ENCODE peak calls at places on chromosomes 2 and 18, in nine cellular contexts. One of them, this sample, is unnamed.

GRCh38 chr2:100747551-100747950 is 72.4 kb upstream of the NPAS2 start:
- DNase-seq in NCI-H510A treated with DMSO at 0.1 percent for 48 hours: no peak
- DNase-seq in MV-4-11: no peak
- DNase-seq in glomerular endothelial cell: no peak
- DNase-seq in mucosa of descending colon: no peak
- DNase-seq in DND-41: no peak
- DNase-seq in RCC 7860: no peak
- DNase-seq in iris pigment epithelial cell: peak; percentile 62
- DNase-seq in foreskin keratinocyte: no peak
- DNase-seq in this sample: no peak

GRCh38 chr2:177118636-177119035 is 94.0 kb upstream of the HNRNPA3 start:
- DNase-seq in MV-4-11: no peak
- DNase-seq in NCI-H510A treated with DMSO at 0.1 percent for 48 hours: no peak
- DNase-seq in foreskin keratinocyte: peak; percentile 10
- DNase-seq in DND-41: no peak
- DNase-seq in iris pigment epithelial cell: no peak
- DNase-seq in mucosa of descending colon: no peak
- DNase-seq in glomerular endothelial cell: no peak
- DNase-seq in RCC 7860: no peak
- DNase-seq in this sample: no peak

GRCh38 chr18:25231327-25231691 is 120.7 kb downstream of the ZNF521 start:
- DNase-seq in foreskin keratinocyte: no peak
- DNase-seq in MV-4-11: no peak
- DNase-seq in RCC 7860: no peak
- DNase-seq in DND-41: no peak
- DNase-seq in glomerular endothelial cell: no peak
- DNase-seq in mucosa of descending colon: no peak
- DNase-seq in iris pigment epithelial cell: no peak
- DNase-seq in NCI-H510A treated with DMSO at 0.1 percent for 48 hours: no peak
- DNase-seq in this sample: no peak

GRCh38 chr2:156340818-156341481 is 8.4 kb upstream of the NR4A2 start:
- DNase-seq in mucosa of descending colon: no peak
- DNase-seq in glomerular endothelial cell: no peak
- DNase-seq in DND-41: no peak
- DNase-seq in RCC 7860: no peak
- DNase-seq in MV-4-11: peak; percentile 49
- DNase-seq in iris pigment epithelial cell: peak; percentile 31
- DNase-seq in NCI-H510A treated with DMSO at 0.1 percent for 48 hours: peak; percentile 65
- DNase-seq in foreskin keratinocyte: peak; percentile 48
- DNase-seq in this sample: no peak

GRCh38 chr2:68412127-68412819 is 47.2 kb downstream of the PLEK start:
- DNase-seq in foreskin keratinocyte: no peak
- DNase-seq in iris pigment epithelial cell: no peak
- DNase-seq in RCC 7860: no peak
- DNase-seq in mucosa of descending colon: no peak
- DNase-seq in MV-4-11: peak; percentile 71
- DNase-seq in NCI-H510A treated with DMSO at 0.1 percent for 48 hours: no peak
- DNase-seq in glomerular endothelial cell: no peak
- DNase-seq in DND-41: no peak
- DNase-seq in this sample: no peak

GRCh38 chr2:26708457-26708856 is 15.9 kb downstream of the KCNK3 start:
- DNase-seq in glomerular endothelial cell: no peak
- DNase-seq in RCC 7860: no peak
- DNase-seq in mucosa of descending colon: no peak
- DNase-seq in foreskin keratinocyte: no peak
- DNase-seq in NCI-H510A treated with DMSO at 0.1 percent for 48 hours: no peak
- DNase-seq in iris pigment epithelial cell: no peak
- DNase-seq in MV-4-11: no peak
- DNase-seq in DND-41: no peak
- DNase-seq in this sample: no peak

GRCh38 chr2:8171608-8172007 is 510.2 kb upstream of the ID2 start:
- DNase-seq in MV-4-11: no peak
- DNase-seq in mucosa of descending colon: no peak
- DNase-seq in RCC 7860: peak; percentile 55
- DNase-seq in foreskin keratinocyte: no peak
- DNase-seq in glomerular endothelial cell: no peak
- DNase-seq in NCI-H510A treated with DMSO at 0.1 percent for 48 hours: no peak
- DNase-seq in iris pigment epithelial cell: peak; percentile 13
- DNase-seq in DND-41: no peak
- DNase-seq in this sample: no peak

GRCh38 chr2:105357122-105357521 is 19.8 kb downstream of the C2orf49 start:
- DNase-seq in DND-41: no peak
- DNase-seq in RCC 7860: no peak
- DNase-seq in MV-4-11: no peak
- DNase-seq in NCI-H510A treated with DMSO at 0.1 percent for 48 hours: no peak
- DNase-seq in mucosa of descending colon: no peak
- DNase-seq in glomerular endothelial cell: no peak
- DNase-seq in iris pigment epithelial cell: no peak
- DNase-seq in foreskin keratinocyte: no peak
- DNase-seq in this sample: no peak

GRCh38 chr2:170571612-170572011 is 143.5 kb upstream of the SP5 start:
- DNase-seq in mucosa of descending colon: no peak
- DNase-seq in glomerular endothelial cell: no peak
- DNase-seq in MV-4-11: no peak
- DNase-seq in DND-41: no peak
- DNase-seq in NCI-H510A treated with DMSO at 0.1 percent for 48 hours: no peak
- DNase-seq in RCC 7860: no peak
- DNase-seq in iris pigment epithelial cell: no peak
- DNase-seq in foreskin keratinocyte: no peak
- DNase-seq in this sample: no peak

GRCh38 chr2:20371656-20372055 is 21.0 kb upstream of the PUM2 start:
- DNase-seq in NCI-H510A treated with DMSO at 0.1 percent for 48 hours: no peak
- DNase-seq in foreskin keratinocyte: no peak
- DNase-seq in glomerular endothelial cell: no peak
- DNase-seq in MV-4-11: no peak
- DNase-seq in mucosa of descending colon: no peak
- DNase-seq in RCC 7860: no peak
- DNase-seq in DND-41: no peak
- DNase-seq in iris pigment epithelial cell: peak; percentile 36
- DNase-seq in this sample: no peak

GRCh38 chr18:76364282-76365259 is 130.5 kb downstream of the ZNF516 start:
- DNase-seq in DND-41: no peak
- DNase-seq in glomerular endothelial cell: no peak
- DNase-seq in NCI-H510A treated with DMSO at 0.1 percent for 48 hours: no peak
- DNase-seq in foreskin keratinocyte: no peak
- DNase-seq in mucosa of descending colon: no peak
- DNase-seq in RCC 7860: no peak
- DNase-seq in iris pigment epithelial cell: no peak
- DNase-seq in MV-4-11: no peak
- DNase-seq in this sample: no peak

GRCh38 chr2:19775315-19775714 is 126.5 kb downstream of the TTC32 start:
- DNase-seq in NCI-H510A treated with DMSO at 0.1 percent for 48 hours: no peak
- DNase-seq in mucosa of descending colon: no peak
- DNase-seq in DND-41: no peak
- DNase-seq in iris pigment epithelial cell: no peak
- DNase-seq in MV-4-11: no peak
- DNase-seq in glomerular endothelial cell: no peak
- DNase-seq in foreskin keratinocyte: no peak
- DNase-seq in RCC 7860: no peak
- DNase-seq in this sample: no peak

GRCh38 chr2:177724398-177725287 is 332.1 kb downstream of the AGPS start:
- DNase-seq in iris pigment epithelial cell: peak; percentile 40
- DNase-seq in DND-41: peak; percentile 67
- DNase-seq in mucosa of descending colon: peak; percentile 53
- DNase-seq in glomerular endothelial cell: peak; percentile 66
- DNase-seq in NCI-H510A treated with DMSO at 0.1 percent for 48 hours: peak; percentile 85
- DNase-seq in RCC 7860: peak; percentile 28
- DNase-seq in MV-4-11: peak; percentile 6
- DNase-seq in foreskin keratinocyte: no peak
- DNase-seq in this sample: peak; percentile 42

GRCh38 chr2:173086518-173087213 is 11.0 kb downstream of the MAP3K20 start:
- DNase-seq in MV-4-11: no peak
- DNase-seq in foreskin keratinocyte: no peak
- DNase-seq in iris pigment epithelial cell: peak; percentile 45
- DNase-seq in DND-41: no peak
- DNase-seq in glomerular endothelial cell: no peak
- DNase-seq in mucosa of descending colon: no peak
- DNase-seq in NCI-H510A treated with DMSO at 0.1 percent for 48 hours: no peak
- DNase-seq in RCC 7860: no peak
- DNase-seq in this sample: no peak

GRCh38 chr2:33298233-33298632 is 178.2 kb upstream of the RASGRP3 start:
- DNase-seq in foreskin keratinocyte: no peak
- DNase-seq in DND-41: no peak
- DNase-seq in RCC 7860: no peak
- DNase-seq in glomerular endothelial cell: no peak
- DNase-seq in mucosa of descending colon: no peak
- DNase-seq in NCI-H510A treated with DMSO at 0.1 percent for 48 hours: no peak
- DNase-seq in MV-4-11: no peak
- DNase-seq in iris pigment epithelial cell: peak; percentile 75
- DNase-seq in this sample: no peak

GRCh38 chr2:144776766-144777165 is 256.8 kb upstream of the ZEB2 start:
- DNase-seq in foreskin keratinocyte: no peak
- DNase-seq in glomerular endothelial cell: no peak
- DNase-seq in DND-41: no peak
- DNase-seq in NCI-H510A treated with DMSO at 0.1 percent for 48 hours: no peak
- DNase-seq in RCC 7860: no peak
- DNase-seq in mucosa of descending colon: no peak
- DNase-seq in MV-4-11: no peak
- DNase-seq in iris pigment epithelial cell: peak; percentile 12
- DNase-seq in this sample: no peak

GRCh38 chr2:68318686-68319396 is 908 bp downstream of the CNRIP1 start:
- DNase-seq in mucosa of descending colon: peak; percentile 27
- DNase-seq in glomerular endothelial cell: no peak
- DNase-seq in DND-41: no peak
- DNase-seq in NCI-H510A treated with DMSO at 0.1 percent for 48 hours: peak; percentile 51
- DNase-seq in MV-4-11: no peak
- DNase-seq in foreskin keratinocyte: no peak
- DNase-seq in RCC 7860: no peak
- DNase-seq in iris pigment epithelial cell: no peak
- DNase-seq in this sample: no peak

GRCh38 chr2:145006957-145007672 is 487.2 kb upstream of the ZEB2 start:
- DNase-seq in glomerular endothelial cell: peak; percentile 81
- DNase-seq in RCC 7860: peak; percentile 98
- DNase-seq in NCI-H510A treated with DMSO at 0.1 percent for 48 hours: no peak
- DNase-seq in iris pigment epithelial cell: peak; percentile 89
- DNase-seq in MV-4-11: no peak
- DNase-seq in foreskin keratinocyte: peak; percentile 94
- DNase-seq in mucosa of descending colon: no peak
- DNase-seq in DND-41: no peak
- DNase-seq in this sample: no peak

GRCh38 chr18:48290162-48290926 is 118.8 kb downstream of the ZBTB7C start:
- DNase-seq in mucosa of descending colon: no peak
- DNase-seq in foreskin keratinocyte: no peak
- DNase-seq in glomerular endothelial cell: no peak
- DNase-seq in NCI-H510A treated with DMSO at 0.1 percent for 48 hours: no peak
- DNase-seq in iris pigment epithelial cell: no peak
- DNase-seq in DND-41: no peak
- DNase-seq in MV-4-11: no peak
- DNase-seq in RCC 7860: no peak
- DNase-seq in this sample: peak; percentile 46

This sample was measured in DMS153.